ENCODE peak calls at places on chromosomes 12 and 14, in ten cellular contexts. T is choroid plexus epithelial cell, V is right atrium auricular region, B is fibroblast of lung, X is transverse colon, G is neural progenitor cell, W is left ventricle myocardium inferior, P is upper lobe of right lung, K is kidney, O is foreskin fibroblast. C is an unnamed sample.

GRCh38 chr14:102498005-102498677 is 11.4 kb downstream of the ANKRD9 start:
- DNase-seq in T (no peak), V (no peak), B (no peak), X (peak; percentile 60), G (peak; percentile 41), W (no peak), P (no peak), K (no peak), O (no peak), C (no peak)

GRCh38 chr12:12534975-12535374 is 27.7 kb downstream of the DUSP16 start:
- DNase-seq in T (no peak), V (no peak), B (no peak), X (no peak), G (no peak), W (peak; percentile 28), P (no peak), K (no peak), O (no peak), C (no peak)

GRCh38 chr14:86781111-86781510 is 1211.9 kb downstream of the GALC start:
- DNase-seq in T (no peak), V (no peak), B (no peak), X (no peak), G (no peak), W (no peak), P (no peak), K (no peak), O (no peak), C (no peak)

GRCh38 chr12:49706351-49707126 is 666 bp downstream of the FMNL3 start:
- DNase-seq in T (peak; percentile 61), V (peak; percentile 59), B (peak; percentile 54), X (peak; percentile 18), G (peak; percentile 74), W (peak; percentile 42), P (peak; percentile 71), K (peak; percentile 86), O (peak; percentile 63), C (peak; percentile 50)

GRCh38 chr12:60393093-60393492 is 797.3 kb downstream of the SLC16A7 start:
- DNase-seq in T (no peak), V (no peak), B (no peak), X (no peak), G (no peak), W (no peak), P (no peak), K (no peak), O (no peak), C (no peak)

GRCh38 chr12:76268267-76268666 is 79.9 kb downstream of the BBS10 start:
- DNase-seq in T (peak; percentile 71), V (no peak), B (no peak), X (no peak), G (no peak), W (no peak), P (no peak), K (no peak), O (peak; percentile 78), C (no peak)

GRCh38 chr14:65373011-65373670 is 39.4 kb upstream of the FUT8 start:
- DNase-seq in T (no peak), V (no peak), B (no peak), X (no peak), G (no peak), W (no peak), P (no peak), K (no peak), O (no peak), C (no peak)

GRCh38 chr12:129693731-129694130 is 210.1 kb downstream of the TMEM132D start:
- DNase-seq in T (no peak), V (no peak), B (no peak), X (no peak), G (no peak), W (no peak), P (no peak), K (no peak), O (no peak), C (no peak)

DNA sequence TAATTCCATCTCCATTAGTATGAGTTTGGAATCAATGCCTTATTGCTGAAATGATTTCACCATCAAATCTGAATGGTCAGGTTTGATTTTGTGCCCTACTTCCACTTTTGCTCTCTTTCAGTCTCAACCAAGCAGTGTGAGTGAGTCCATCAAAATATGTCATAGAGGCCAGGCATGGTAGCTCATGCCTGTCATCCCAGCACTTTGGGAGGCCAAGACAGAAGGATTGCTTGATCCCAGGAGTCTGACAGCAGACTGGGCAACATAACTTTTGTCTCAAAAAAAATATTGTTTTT is 22.0 kb upstream of the HSP90B1 start:
- DNase-seq in T (no peak), V (no peak), B (no peak), X (no peak), G (no peak), W (no peak), P (no peak), K (no peak), O (no peak), C (no peak)
- TF ChIP-seq CTCF in T (no peak), V (no peak), B (no peak), X (no peak), G (no peak), W (no peak), P (no peak), K (no peak), O (no peak), C (no peak)

GRCh38 chr12:902581-902980 is 46.9 kb downstream of the RAD52 start:
- DNase-seq in T (no peak), V (no peak), B (no peak), X (no peak), G (no peak), W (no peak), P (no peak), K (no peak), O (no peak), C (no peak)

GRCh38 chr12:903055-903454 is 46.4 kb downstream of the RAD52 start:
- DNase-seq in T (no peak), V (no peak), B (no peak), X (no peak), G (no peak), W (no peak), P (no peak), K (no peak), O (no peak), C (no peak)

GRCh38 chr12:904010-904414 is 45.5 kb downstream of the RAD52 start:
- DNase-seq in T (peak; percentile 25), V (no peak), B (no peak), X (no peak), G (no peak), W (no peak), P (no peak), K (no peak), O (no peak), C (no peak)

GRCh38 chr12:906077-906585 is 43.4 kb downstream of the RAD52 start:
- DNase-seq in T (peak; percentile 37), V (no peak), B (no peak), X (no peak), G (no peak), W (no peak), P (no peak), K (no peak), O (no peak), C (no peak)

DNA sequence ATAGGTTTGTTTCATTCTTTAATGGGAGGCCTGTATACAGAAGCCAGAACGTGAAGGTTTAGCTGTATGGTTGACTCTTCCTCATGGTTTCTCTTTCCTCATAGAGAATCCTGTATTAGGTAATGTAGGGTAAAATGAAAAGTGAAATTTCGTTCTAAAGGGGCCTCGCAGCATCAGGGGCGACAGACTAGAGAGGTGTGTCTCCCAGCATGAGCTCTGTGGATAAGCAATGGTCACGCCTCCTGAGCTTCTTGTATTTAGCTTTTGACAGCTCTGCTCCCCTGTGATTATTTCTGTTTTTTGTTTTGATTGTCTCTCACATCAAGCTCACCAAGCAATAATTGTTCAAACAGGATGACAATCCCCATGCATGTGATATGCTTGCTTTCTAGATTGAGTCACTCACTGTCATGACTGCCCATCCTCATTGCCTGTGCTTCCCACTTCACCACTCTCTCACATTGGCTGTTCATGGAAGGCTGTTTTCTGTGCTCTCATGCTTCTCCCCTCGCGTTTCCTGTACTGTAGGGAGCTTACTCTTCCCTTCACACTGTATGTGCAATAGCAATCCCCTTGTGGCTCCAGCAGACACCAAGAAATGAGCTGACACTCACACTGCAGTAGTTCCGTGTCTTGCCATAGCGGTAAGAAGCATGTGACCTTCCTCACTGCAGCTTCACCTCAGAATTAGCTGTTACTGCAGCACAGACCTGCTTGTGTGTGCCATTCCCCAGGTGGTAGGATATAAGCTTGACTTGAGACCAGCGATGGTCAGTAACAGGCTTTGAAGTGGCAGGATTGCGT is 44.0 kb downstream of the RAD52 start:
- DNase-seq in T (peak; percentile 45), V (no peak), B (no peak), X (no peak), G (no peak), W (no peak), P (no peak), K (no peak), O (no peak), C (no peak)
- H3K4me3 ChIP-seq in T (no peak overlapping the region), V (no peak overlapping the region), B (no peak overlapping the region), X (no peak overlapping the region), G (no peak overlapping the region), W (no peak overlapping the region), P (no peak overlapping the region), K (no peak overlapping the region), O (no peak overlapping the region), C (no peak overlapping the region)

GRCh38 chr14:57889245-57889644 is 23.4 kb upstream of the SLC35F4 start:
- DNase-seq in T (peak; percentile 23), V (peak; percentile 70), B (peak; percentile 4), X (no peak), G (no peak), W (peak; percentile 64), P (peak; percentile 78), K (peak; percentile 73), O (peak; percentile 65), C (peak; percentile 57)

GRCh38 chr14:57879516-57879915 is 13.6 kb upstream of the SLC35F4 start:
- DNase-seq in T (no peak), V (no peak), B (no peak), X (no peak), G (no peak), W (no peak), P (no peak), K (no peak), O (no peak), C (no peak)

GRCh38 chr14:57883061-57883460 is 17.2 kb upstream of the SLC35F4 start:
- DNase-seq in T (no peak), V (no peak), B (no peak), X (no peak), G (no peak), W (no peak), P (no peak), K (no peak), O (no peak), C (no peak)

DNA sequence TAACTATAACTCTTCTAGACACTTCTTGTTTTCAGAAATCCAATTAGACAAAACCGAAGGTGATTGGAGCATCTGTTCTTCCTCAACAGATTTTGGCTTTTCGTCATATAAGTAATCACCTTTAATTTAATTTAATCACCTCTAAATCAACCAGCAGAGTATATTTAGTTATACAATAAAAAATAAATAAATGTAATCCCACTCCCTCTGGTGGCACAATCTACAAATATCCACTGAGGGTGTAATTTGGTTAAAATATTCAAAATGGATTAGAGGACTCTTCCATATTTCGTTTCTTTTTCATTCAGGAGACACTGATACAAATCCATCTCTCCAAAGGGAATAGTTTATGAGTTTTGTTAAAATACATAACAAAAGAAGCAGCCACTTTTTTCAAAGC is 18.3 kb upstream of the SLC35F4 start:
- DNase-seq in T (peak; percentile 15), V (no peak), B (no peak), X (no peak), G (no peak), W (no peak), P (no peak), K (no peak), O (peak; percentile 14), C (peak; percentile 25)
- TF ChIP-seq CTCF in T (peak; percentile 31), V (peak; percentile 50), B (peak; percentile 10), X (no peak), G (peak; percentile 29), W (peak; percentile 19), P (no peak), K (no peak), O (no peak), C (peak; percentile 24)

DNA sequence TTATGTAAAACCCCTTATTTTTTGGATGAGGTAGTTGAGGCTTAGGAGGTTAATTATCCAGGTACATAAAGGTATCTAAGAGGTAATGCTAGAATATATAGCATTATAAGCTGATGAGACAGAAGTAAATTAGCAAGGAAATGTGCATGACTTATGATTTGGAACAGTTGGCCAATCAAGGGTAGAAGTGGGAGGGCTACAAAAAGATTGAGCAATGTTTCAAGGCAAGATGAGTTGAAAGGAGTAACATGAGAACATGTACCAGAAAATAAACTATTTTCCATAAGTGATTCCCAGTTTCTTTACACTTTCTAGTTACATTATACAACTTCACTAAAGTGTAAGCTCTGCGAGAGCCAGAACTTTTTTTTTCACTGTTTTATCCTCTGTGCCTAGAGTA is 290.9 kb downstream of the LRIG3 start:
- DNase-seq in T (peak; percentile 50), V (no peak), B (peak; percentile 70), X (no peak), G (no peak), W (no peak), P (no peak), K (no peak), O (peak; percentile 67), C (peak; percentile 18)
- H3K4me3 ChIP-seq in T (no peak overlapping the region), V (no peak overlapping the region), B (no peak overlapping the region), X (no peak overlapping the region), G (no peak overlapping the region), W (no peak overlapping the region), P (no peak overlapping the region), K (no peak overlapping the region), O (no peak overlapping the region), C (no peak overlapping the region)

C was measured in fibroblast of the aortic adventitia.